ENCODE peak calls at places on chromosomes 16 and 17, in seven cellular contexts. V, S, R, D, G, J and W are unnamed samples.

GRCh38 chr17:29504711-29505110 is 62.1 kb downstream of the ABHD15 start:
- DNase-seq in V (no peak), S (no peak), R (no peak), D (no peak), G (no peak), J (no peak), W (no peak)

GRCh38 chr17:21239680-21240374 is 13.4 kb downstream of the NATD1 start:
- DNase-seq in V (peak), S (no peak), R (no peak), D (no peak), G (no peak), J (peak), W (peak)

GRCh38 chr16:25126820-25127232 is 15.3 kb downstream of the LCMT1 start:
- DNase-seq in V (no peak), S (peak), R (peak), D (peak), G (peak), J (peak), W (peak)

GRCh38 chr17:33373209-33373608 is 80.1 kb upstream of the ASIC2 start:
- DNase-seq in V (no peak), S (no peak), R (no peak), D (no peak), G (no peak), J (no peak), W (no peak)

GRCh38 chr17:49358638-49359247 is 3.3 kb downstream of the ZNF652 start:
- DNase-seq in V (no peak), S (no peak), R (peak), D (no peak), G (no peak), J (no peak), W (no peak)

GRCh38 chr16:50884066-50884860 is 142.4 kb downstream of the CYLD start:
- DNase-seq in V (peak), S (peak), R (no peak), D (peak), G (no peak), J (peak), W (no peak)

GRCh38 chr17:40362696-40363479 is 1.6 kb downstream of the GJD3 start:
- DNase-seq in V (peak), S (peak), R (no peak), D (no peak), G (peak), J (peak), W (peak)

GRCh38 chr17:50100480-50100883 is 5.3 kb downstream of the PDK2 start:
- DNase-seq in V (no peak), S (no peak), R (no peak), D (no peak), G (no peak), J (no peak), W (no peak)

GRCh38 chr16:30628628-30629342 is 18.6 kb upstream of the ZNF689 start:
- DNase-seq in V (peak), S (peak), R (peak), D (peak), G (peak), J (peak), W (peak)

GRCh38 chr17:38598536-38598935 is 7.2 kb downstream of the SRCIN1 start:
- DNase-seq in V (peak), S (no peak), R (peak), D (peak), G (peak), J (peak), W (peak)

GRCh38 chr16:2898831-2899563 is 12.7 kb upstream of the FLYWCH1 start:
- DNase-seq in V (no peak), S (no peak), R (no peak), D (no peak), G (no peak), J (no peak), W (no peak)